ENCODE peak calls at places on chromosomes 1 and 21, in six cellular contexts. W is H1, L is stomach, B is HCT116, R is GM12878, D is vagina. Z is an unnamed sample.

GRCh38 chr1:221888218-221888617 is 146.3 kb upstream of the DUSP10 start:
- DNase-seq in W (no peak), L (no peak), B (no peak), R (no peak), D (no peak), Z (no peak)

GRCh38 chr1:6861075-6861724 is 75.9 kb downstream of the CAMTA1 start:
- DNase-seq in W (no peak), L (no peak), B (no peak), R (peak; percentile 44), D (no peak), Z (no peak)

GRCh38 chr1:112092656-112093371 is 103.3 kb upstream of the KCND3 start:
- DNase-seq in W (no peak), L (no peak), B (no peak), R (no peak), D (no peak), Z (no peak)

GRCh38 chr1:185920602-185921001 is 186.4 kb downstream of the HMCN1 start:
- DNase-seq in W (no peak), L (no peak), B (no peak), R (no peak), D (no peak), Z (no peak)

GRCh38 chr1:214952648-214953047 is 129.9 kb upstream of the KCNK2 start:
- DNase-seq in W (peak; percentile 27), L (no peak), B (peak; percentile 8), R (no peak), D (no peak), Z (no peak)

GRCh38 chr1:218376722-218377121 is 31.6 kb downstream of the TGFB2 start:
- DNase-seq in W (no peak), L (no peak), B (no peak), R (no peak), D (no peak), Z (no peak)

GRCh38 chr21:45536301-45537081 is 5.7 kb downstream of the SLC19A1 start:
- DNase-seq in W (no peak), L (peak; percentile 25), B (no peak), R (no peak), D (no peak), Z (peak; percentile 75)

GRCh38 chr1:185560760-185561159 is 173.4 kb upstream of the HMCN1 start:
- DNase-seq in W (no peak), L (no peak), B (no peak), R (no peak), D (no peak), Z (peak; percentile 75)

GRCh38 chr21:45308211-45309068 is 20.7 kb upstream of the POFUT2 start:
- DNase-seq in W (no peak), L (no peak), B (no peak), R (no peak), D (no peak), Z (peak; percentile 74)

GRCh38 chr1:119664057-119664456 is 16.0 kb upstream of the ZNF697 start:
- DNase-seq in W (no peak), L (no peak), B (no peak), R (no peak), D (no peak), Z (no peak)

GRCh38 chr1:198889732-198890131 is 250.9 kb downstream of the PTPRC start:
- DNase-seq in W (no peak), L (no peak), B (no peak), R (no peak), D (no peak), Z (no peak)

GRCh38 chr1:156115514-156116374 is 1.2 kb downstream of the LMNA start:
- DNase-seq in W (no peak), L (peak; percentile 62), B (no peak), R (no peak), D (no peak), Z (no peak)

GRCh38 chr1:156112276-156113137 is 2.0 kb upstream of the LMNA start:
- DNase-seq in W (no peak), L (no peak), B (no peak), R (no peak), D (no peak), Z (no peak)

GRCh38 chr1:156114101-156114918 is at the start of gene LMNA:
- DNase-seq in W (no peak), L (peak; percentile 94), B (peak; percentile 90), R (peak; percentile 48), D (no peak), Z (peak; percentile 87)

GRCh38 chr1:156113263-156114004 is 1.1 kb upstream of the LMNA start:
- DNase-seq in W (no peak), L (no peak), B (no peak), R (no peak), D (no peak), Z (no peak)

GRCh38 chr1:156114919-156115513 is 505 bp downstream of the LMNA start:
- DNase-seq in W (no peak), L (peak; percentile 57), B (no peak), R (no peak), D (no peak), Z (no peak)
- TF ChIP-seq POLR2A in W (no peak), L (no peak), B (no peak), R (no peak), D (peak; percentile 7), Z (no peak)

GRCh38 chr1:21691739-21692138 is 22.6 kb upstream of the RAP1GAP start:
- DNase-seq in W (no peak), L (no peak), B (no peak), R (no peak), D (no peak), Z (no peak)

GRCh38 chr1:21689531-21690165 is 20.5 kb upstream of the RAP1GAP start:
- DNase-seq in W (no peak), L (no peak), B (no peak), R (no peak), D (no peak), Z (no peak)

GRCh38 chr1:21696931-21697330 is 27.8 kb upstream of the RAP1GAP start:
- DNase-seq in W (no peak), L (no peak), B (no peak), R (no peak), D (no peak), Z (no peak)

GRCh38 chr1:21693732-21694131 is 24.6 kb upstream of the RAP1GAP start:
- DNase-seq in W (no peak), L (no peak), B (no peak), R (no peak), D (no peak), Z (no peak)
- TF ChIP-seq POLR2AphosphoS5 in W (no peak), L (no peak), B (no peak), R (no peak), D (no peak), Z (no peak)

GRCh38 chr1:19444399-19445021 is 40.8 kb downstream of the CAPZB start:
- DNase-seq in W (no peak), L (no peak), B (no peak), R (no peak), D (no peak), Z (no peak)

GRCh38 chr1:19443321-19443720 is 42.0 kb downstream of the CAPZB start:
- DNase-seq in W (no peak), L (no peak), B (no peak), R (no peak), D (no peak), Z (no peak)

GRCh38 chr1:19448491-19449439 is 36.6 kb downstream of the CAPZB start:
- DNase-seq in W (no peak), L (no peak), B (no peak), R (no peak), D (no peak), Z (peak; percentile 80)

GRCh38 chr1:19447550-19447949 is 37.8 kb downstream of the CAPZB start:
- DNase-seq in W (no peak), L (no peak), B (no peak), R (no peak), D (no peak), Z (no peak)

GRCh38 chr1:19445417-19446342 is 39.7 kb downstream of the CAPZB start:
- DNase-seq in W (no peak), L (peak; percentile 68), B (no peak), R (no peak), D (no peak), Z (no peak)
- TF ChIP-seq CTCF in W (no peak), L (no peak), B (peak; percentile 46), R (peak; percentile 3), D (no peak), Z (no peak)

DNA sequence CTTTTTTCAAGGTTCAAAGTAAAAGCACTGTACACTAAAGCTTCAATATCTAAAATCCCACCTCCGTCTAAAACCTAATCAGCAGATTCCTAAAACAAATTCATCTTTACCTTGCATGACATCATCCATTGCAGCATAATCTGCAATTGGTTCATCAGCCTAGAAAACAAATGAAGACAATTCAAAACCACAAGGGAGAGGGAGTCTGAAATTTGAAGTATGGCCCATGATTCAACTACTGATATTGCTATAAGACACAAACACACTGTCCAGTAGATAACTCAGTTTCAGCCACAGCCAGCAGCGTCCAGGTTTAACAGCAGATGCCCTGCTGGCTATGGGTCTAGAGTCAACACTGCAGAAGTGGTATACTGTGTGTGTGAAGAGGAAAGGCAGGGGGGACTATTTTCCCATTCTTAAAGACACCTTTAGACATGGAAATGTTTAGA is 17.9 kb upstream of the RAP1GAP start:
- DNase-seq in W (no peak), L (no peak), B (no peak), R (no peak), D (no peak), Z (no peak)
- TF ChIP-seq POLR2A in W (no peak), L (no peak), B (no peak), R (no peak), D (no peak), Z (no peak)

DNA sequence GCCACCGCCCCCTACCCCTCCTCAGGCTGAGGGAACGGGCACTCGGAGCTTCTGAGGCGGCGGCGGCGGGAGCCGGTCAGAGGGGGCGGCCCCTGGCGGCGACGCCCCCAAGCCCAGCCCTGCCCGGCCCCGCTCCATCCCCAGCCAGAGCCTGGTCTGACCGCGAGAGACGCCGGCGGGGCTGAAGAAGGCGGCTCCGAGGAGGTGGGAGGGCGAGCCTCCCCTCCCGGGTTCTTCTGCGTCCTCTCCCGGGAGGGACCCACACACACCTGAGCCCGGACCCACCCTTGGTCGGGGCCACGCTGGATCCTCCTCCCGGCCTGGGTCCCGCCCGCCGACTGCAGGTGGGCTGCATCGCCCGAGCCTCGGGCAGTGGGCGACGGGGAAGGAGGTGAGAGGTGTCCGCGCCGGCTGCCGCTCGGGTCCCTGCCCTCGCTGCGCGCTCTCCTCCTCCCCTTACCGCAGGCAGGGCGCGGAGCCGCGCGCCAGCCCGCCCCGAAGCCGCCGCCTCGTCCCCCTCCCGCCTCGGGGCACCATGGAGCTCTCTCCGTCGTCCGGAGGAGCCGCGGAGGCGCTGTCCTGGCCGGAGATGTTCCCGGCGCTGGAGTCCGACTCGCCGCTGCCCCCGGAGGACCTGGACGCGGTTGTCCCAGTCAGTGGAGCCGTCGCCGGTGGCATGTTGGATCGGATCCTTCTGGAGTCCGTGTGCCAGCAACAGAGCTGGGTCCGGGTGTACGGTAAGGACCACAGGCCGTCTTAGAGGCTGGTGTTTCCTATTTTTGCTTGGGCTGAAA is at the start of gene RASAL2:
- DNase-seq in W (peak; percentile 33), L (peak; percentile 62), B (no peak), R (no peak), D (no peak), Z (peak; percentile 88)
- TF ChIP-seq POLR2AphosphoS5 in W (peak; percentile 5), L (no peak), B (peak; percentile 8), R (no peak), D (no peak), Z (peak; percentile 65)